ENCODE peak calls at places on chromosomes 2 and 18, in four cellular contexts. H is A549, C is HepG2, Y is K562. B is an unnamed sample.

GRCh38 chr18:76859474-76860339 is 37.4 kb downstream of the ZNF236 start:
- DNase-seq in Y (no peak), H (no peak), C (no peak), B (no peak)

GRCh38 chr18:5294113-5294617 is 1.4 kb downstream of the ZBTB14 start:
- DNase-seq in H (no peak), Y (no peak), C (no peak), B (no peak)

GRCh38 chr2:202494300-202494699 is 118.2 kb downstream of the BMPR2 start:
- DNase-seq in Y (no peak), H (peak), C (peak), B (no peak)

GRCh38 chr2:143034292-143035074 is 94.7 kb upstream of the ARHGAP15 start:
- DNase-seq in H (peak), Y (peak), C (peak), B (peak)

GRCh38 chr18:1559563-1559962 is 654.9 kb downstream of the ADCYAP1 start:
- DNase-seq in Y (no peak), H (no peak), C (peak), B (no peak)

GRCh38 chr2:17373736-17374135 is 144.5 kb downstream of the RAD51AP2 start:
- DNase-seq in C (no peak), H (no peak), Y (no peak), B (no peak)

GRCh38 chr2:166384774-166385173 is 9.0 kb upstream of the SCN9A start:
- DNase-seq in H (peak), C (peak), Y (peak), B (no peak)

GRCh38 chr2:46974174-46974573 is 58.6 kb upstream of the MCFD2 start:
- DNase-seq in Y (no peak), C (no peak), H (no peak), B (no peak)

GRCh38 chr18:2964349-2965010 is 48.5 kb downstream of the LPIN2 start:
- DNase-seq in Y (no peak), C (no peak), H (no peak), B (no peak)

GRCh38 chr2:11657646-11658045 is 12.3 kb downstream of the NTSR2 start:
- DNase-seq in Y (no peak), C (no peak), H (no peak), B (no peak)

GRCh38 chr2:110828330-110828729 is 96.0 kb downstream of the ACOXL start:
- DNase-seq in C (no peak), Y (no peak), H (peak), B (no peak)

GRCh38 chr18:50790956-50791355 is 28.9 kb downstream of the MRO start:
- DNase-seq in Y (no peak), C (no peak), H (no peak), B (no peak)

GRCh38 chr18:59308201-59309014 is 10.0 kb downstream of the CPLX4 start:
- DNase-seq in C (peak), Y (peak), H (peak), B (peak)

GRCh38 chr2:42170619-42171395 is 1.7 kb downstream of the EML4 start:
- DNase-seq in C (no peak), H (no peak), Y (no peak), B (no peak)

GRCh38 chr2:26184555-26185303 is 11.8 kb downstream of the GAREM2 start:
- DNase-seq in H (peak), C (no peak), Y (peak), B (peak)

GRCh38 chr2:120564213-120565094 is 171.2 kb upstream of the GLI2 start:
- DNase-seq in H (no peak), C (peak), Y (peak), B (peak)

GRCh38 chr2:18585526-18585925 is 3.8 kb downstream of the NT5C1B start:
- DNase-seq in C (no peak), H (no peak), Y (no peak), B (no peak)

GRCh38 chr2:216082388-216082733 is 642 bp downstream of the TMEM169 start:
- DNase-seq in C (no peak), Y (no peak), H (no peak), B (no peak)

GRCh38 chr2:1632006-1632348 is 112.3 kb downstream of the PXDN start:
- DNase-seq in Y (no peak), H (no peak), C (no peak), B (no peak)

GRCh38 chr2:219228026-219228744 is 1.3 kb downstream of the ATG9A start:
- DNase-seq in C (no peak), Y (peak), H (no peak), B (no peak)

GRCh38 chr2:73888388-73888787 is 4.4 kb upstream of the ACTG2 start:
- DNase-seq in H (no peak), Y (no peak), C (no peak), B (no peak)

GRCh38 chr18:41955688-41956087 is 654 bp downstream of the PIK3C3 start:
- DNase-seq in C (no peak), H (no peak), Y (peak), B (no peak)

GRCh38 chr18:58255701-58256311 is 211.8 kb downstream of the NEDD4L start:
- DNase-seq in H (no peak), Y (no peak), C (no peak), B (no peak)

GRCh38 chr2:175282300-175282699 is 100.8 kb upstream of the ATP5MC3 start:
- DNase-seq in C (peak), Y (peak), H (peak), B (no peak)

GRCh38 chr2:198347936-198348335 is 543.5 kb downstream of the PLCL1 start:
- DNase-seq in H (no peak), Y (no peak), C (no peak), B (no peak)

GRCh38 chr2:96157649-96158553 is 12.7 kb upstream of the DUSP2 start:
- DNase-seq in H (no peak), Y (peak), C (no peak), B (no peak)

GRCh38 chr2:86237172-86237571 is 37.9 kb downstream of the MRPL35 start:
- DNase-seq in C (no peak), Y (no peak), H (no peak), B (no peak)

GRCh38 chr2:142189506-142189905 is 58.7 kb upstream of the LRP1B start:
- DNase-seq in Y (no peak), H (no peak), C (no peak), B (no peak)

GRCh38 chr2:160293401-160293911 is 93.4 kb upstream of the ITGB6 start:
- DNase-seq in Y (no peak), H (peak), C (no peak), B (no peak)

GRCh38 chr18:46096651-46097300 is 1.3 kb downstream of the ATP5F1A start:
- DNase-seq in H (peak), Y (no peak), C (no peak), B (no peak)

GRCh38 chr2:10447300-10448207 is 573 bp downstream of the ODC1 start:
- DNase-seq in H (peak), C (peak), Y (peak), B (peak)

GRCh38 chr2:149059822-149060221 is 21.3 kb downstream of the LYPD6B start:
- DNase-seq in Y (no peak), C (no peak), H (no peak), B (no peak)

GRCh38 chr2:138846216-138846821 is 66.1 kb upstream of the NXPH2 start:
- DNase-seq in H (peak), Y (peak), C (peak), B (no peak)

GRCh38 chr2:145752091-145752806 is 1232.3 kb upstream of the ZEB2 start:
- DNase-seq in Y (peak), C (peak), H (peak), B (no peak)

GRCh38 chr2:184137955-184138354 is 460.4 kb upstream of the ZNF804A start:
- DNase-seq in Y (no peak), H (no peak), C (no peak), B (no peak)

GRCh38 chr2:24870891-24871705 is 48.9 kb downstream of the ADCY3 start:
- DNase-seq in C (no peak), H (no peak), Y (no peak), B (no peak)

GRCh38 chr18:60372598-60372997 is at the start of gene MC4R:
- DNase-seq in C (no peak), Y (no peak), H (peak), B (no peak)

GRCh38 chr2:38116762-38117161 is 40.8 kb upstream of the CYP1B1 start:
- DNase-seq in C (no peak), Y (no peak), H (peak), B (no peak)

GRCh38 chr2:34012728-34013302 is 413.7 kb upstream of the FAM98A start:
- DNase-seq in H (peak), C (peak), Y (no peak), B (peak)
- TF ChIP-seq NR3C1 in H (no peak), C (no peak), Y (no peak), B (no peak)

DNA sequence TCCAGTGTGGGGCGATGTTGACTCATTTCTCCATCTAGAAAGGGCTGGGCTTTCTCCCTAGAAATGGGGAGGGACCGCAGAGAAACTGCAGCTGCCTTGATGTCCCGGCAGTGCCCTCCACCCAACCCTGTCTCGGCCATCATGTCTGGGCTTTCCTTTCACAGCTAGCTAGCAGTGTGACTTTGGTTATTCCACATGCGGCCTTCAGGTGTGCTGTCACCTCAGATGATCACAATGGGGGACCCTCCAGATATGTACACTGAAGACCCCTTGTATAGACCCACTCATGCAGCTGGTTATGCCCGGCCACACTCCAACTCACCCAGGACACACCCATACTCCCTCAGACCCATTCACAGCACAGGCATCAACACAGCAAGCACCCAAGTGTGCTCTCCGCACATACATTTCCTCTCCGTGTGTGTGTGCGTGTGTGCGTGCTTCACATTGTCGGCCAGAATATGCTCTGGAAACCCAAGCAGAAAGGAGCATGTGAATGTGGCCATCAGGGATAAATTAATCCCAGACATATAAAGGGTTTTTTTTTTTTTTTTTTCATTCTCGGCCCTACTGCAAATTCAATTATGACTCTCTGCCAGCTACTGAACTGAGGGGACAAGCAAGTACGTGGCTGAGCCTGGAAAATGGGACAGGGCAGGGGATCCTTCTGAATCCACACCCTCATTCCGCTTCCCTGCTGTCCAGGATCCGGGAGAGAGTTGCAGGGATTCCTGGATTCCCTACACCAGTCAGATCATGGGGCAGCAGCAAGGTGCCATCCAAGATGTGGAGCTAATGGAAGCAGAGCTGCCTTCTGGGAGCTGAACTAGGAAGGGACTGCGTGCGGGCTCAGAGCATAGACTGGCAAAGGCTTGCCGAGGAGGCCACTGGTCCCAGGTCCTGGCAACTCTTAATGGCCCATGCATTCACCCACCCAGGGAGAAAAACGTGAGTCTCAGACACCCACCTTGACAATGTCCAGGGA is 240.2 kb downstream of the DYSF start:
- DNase-seq in Y (no peak), H (no peak), C (no peak), B (no peak)
- TF ChIP-seq NR3C1 in Y (no peak), H (no peak), C (no peak), B (no peak)

GRCh38 chr2:234947556-234947955 is 4.3 kb upstream of the SH3BP4 start:
- DNase-seq in C (no peak), Y (no peak), H (no peak), B (no peak)

GRCh38 chr2:234950435-234950729 is 1.4 kb upstream of the SH3BP4 start:
- DNase-seq in C (no peak), H (no peak), Y (no peak), B (no peak)

GRCh38 chr2:234950730-234951385 is 959 bp upstream of the SH3BP4 start:
- DNase-seq in H (no peak), C (no peak), Y (no peak), B (peak)

GRCh38 chr2:234951386-234952269 is at the start of gene SH3BP4:
- DNase-seq in Y (peak), C (peak), H (peak), B (peak)

DNA sequence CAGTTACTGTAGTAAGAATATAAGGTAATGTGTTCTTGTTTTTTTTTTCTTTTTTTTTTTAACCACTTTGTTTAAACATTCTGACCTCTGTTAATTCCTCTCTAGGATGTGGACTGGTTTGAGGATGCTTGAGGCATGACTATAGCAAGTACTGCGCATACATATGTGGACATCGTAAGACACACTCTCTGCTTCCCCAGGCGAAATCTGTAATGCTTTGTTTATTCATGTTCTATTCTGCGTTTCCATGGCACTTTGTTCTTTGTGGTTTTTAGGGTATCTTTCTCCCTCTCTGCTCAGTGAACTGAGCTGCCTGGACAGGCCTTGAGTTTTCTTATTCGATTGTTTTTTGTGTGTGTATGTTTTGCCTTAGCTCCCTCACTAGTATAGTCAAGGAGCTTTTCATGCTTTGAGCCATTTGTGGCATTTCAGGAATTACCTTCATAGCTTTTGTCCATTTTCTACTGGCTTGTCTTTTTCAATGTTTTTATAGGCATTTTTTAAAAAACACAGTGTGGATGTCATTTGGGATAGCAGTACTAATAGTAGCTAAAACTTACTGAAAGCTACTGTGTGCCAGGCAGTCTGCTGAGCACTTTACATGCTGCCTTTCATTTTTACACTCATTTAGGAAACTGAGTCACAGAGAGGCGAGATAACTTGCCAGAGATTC is 1.9 kb upstream of the SH3BP4 start:
- DNase-seq in H (no peak), Y (no peak), C (peak), B (no peak)
- TF ChIP-seq NR3C1 in H (no peak), Y (no peak), C (no peak), B (no peak)

GRCh38 chr2:3174626-3175567 is 202.7 kb downstream of the EIPR1 start:
- DNase-seq in C (no peak), Y (no peak), H (no peak), B (no peak)
- TF ChIP-seq NR3C1 in C (no peak), Y (no peak), H (no peak), B (no peak)

DNA sequence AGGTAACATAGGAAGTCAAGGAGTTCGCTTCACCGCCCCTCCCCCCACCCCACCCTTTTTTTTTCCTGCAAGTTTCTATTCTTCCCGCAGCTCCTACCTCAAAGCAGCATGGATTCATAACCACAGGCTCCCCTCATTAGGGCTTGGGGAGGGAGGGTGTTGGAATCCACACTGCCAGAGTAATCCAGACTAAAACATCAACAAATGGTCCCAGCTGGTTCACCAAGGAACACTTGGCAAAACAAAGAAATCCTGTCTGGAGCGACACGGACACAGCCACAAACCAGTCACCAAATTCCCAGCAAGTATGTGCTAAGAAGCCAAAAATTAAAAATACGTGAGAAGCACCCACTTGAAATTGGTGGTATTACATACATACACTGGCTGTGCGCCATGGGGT is 106.9 kb upstream of the PPP1CB start:
- DNase-seq in Y (no peak), C (no peak), H (no peak), B (no peak)
- TF ChIP-seq NR3C1 in Y (no peak), C (no peak), H (no peak), B (no peak)

B was measured in WTC11.